ENCODE peak calls at places on chromosome 16, in five cellular contexts. L is GDM1, F is fibroblast of pulmonary artery, A is adipocyte, D is NCI-H187. S is an unnamed sample.
A peak's percentile ranks its signal among the peaks of the same experiment; 100 is the strongest.

GRCh38 chr16:68369697-68370096 is 58.9 kb downstream of the PRMT7 start:
- DNase-seq in D (no peak), L (peak; percentile 80), F (no peak), A (no peak), S (no peak)

GRCh38 chr16:3142770-3143169 is 7.9 kb downstream of the ZNF213 start:
- DNase-seq in D (no peak), L (no peak), A (no peak), F (no peak), S (no peak)

GRCh38 chr16:85935957-85936760 is 37.2 kb downstream of the IRF8 start:
- DNase-seq in A (no peak), L (no peak), D (no peak), F (no peak), S (no peak)

GRCh38 chr16:81831722-81832126 is 52.6 kb downstream of the PLCG2 start:
- DNase-seq in A (no peak), D (no peak), F (no peak), L (peak; percentile 75), S (no peak)

GRCh38 chr16:86595983-86596605 is 17.7 kb downstream of the FOXL1 start:
- DNase-seq in F (no peak), A (no peak), D (no peak), L (no peak), S (no peak)

GRCh38 chr16:85390511-85391174 is 222.5 kb upstream of the GSE1 start:
- DNase-seq in A (no peak), L (no peak), D (no peak), F (peak; percentile 94), S (no peak)

GRCh38 chr16:27083861-27084261 is 17.1 kb downstream of the C16orf82 start:
- DNase-seq in D (no peak), A (no peak), F (no peak), L (no peak), S (no peak)

GRCh38 chr16:68993885-68994284 is 111.6 kb upstream of the HAS3 start:
- DNase-seq in F (peak; percentile 94), D (no peak), L (no peak), A (peak; percentile 84), S (no peak)

GRCh38 chr16:46638947-46639925 is 18.1 kb upstream of the SHCBP1 start:
- DNase-seq in F (peak; percentile 24), L (no peak), A (peak; percentile 55), D (no peak), S (no peak)

GRCh38 chr16:66457888-66458287 is 30.8 kb downstream of the BEAN1 start:
- DNase-seq in F (no peak), L (no peak), D (no peak), A (no peak), S (no peak)

GRCh38 chr16:51057102-51057793 is 93.8 kb downstream of the SALL1 start:
- DNase-seq in L (no peak), A (no peak), F (no peak), D (no peak), S (no peak)

GRCh38 chr16:81401035-81401950 is 43.3 kb upstream of the CMIP start:
- DNase-seq in A (peak; percentile 79), F (peak; percentile 81), D (no peak), L (no peak), S (no peak)